ENCODE peak calls at places on chromosomes 13 and 19, in ten cellular contexts. X is activated CD8-positive, alpha-beta T cell treated with anti-CD3 and anti-CD28 coated beads, Interleukin-2, amount 10 ng/mL, durations not matched to agents 7 days and 5 days; F is effector memory CD4-positive, alpha-beta T cell; Y is fibroblast of the aortic adventitia; N is GM23248; L is thoracic aorta; T is germinal center; R is activated naive CD8-positive, alpha-beta T cell treated with anti-CD3 and anti-CD28 coated beads, Interleukin-2, amount 50 U/mL, for 24 hours; I is adrenal gland; Z is PC-3. B is an unnamed sample.

GRCh38 chr19:10835089-10835753 is 791 bp downstream of the TMED1 start:
- DNase-seq in X (no peak), F (no peak), Y (no peak), N (peak; percentile 31), L (no peak), T (no peak), R (no peak), I (peak; percentile 58), Z (peak; percentile 29), B (peak; percentile 90)

GRCh38 chr13:39531646-39532045 is 71.3 kb downstream of the LHFPL6 start:
- DNase-seq in X (no peak), F (no peak), Y (peak; percentile 34), N (peak; percentile 50), L (no peak), T (no peak), R (no peak), I (no peak), Z (peak; percentile 40), B (no peak)

GRCh38 chr13:102402292-102402691 is 444 bp upstream of the FGF14 start:
- DNase-seq in X (peak; percentile 31), F (no peak), Y (peak; percentile 5), N (peak; percentile 62), L (no peak), T (peak; percentile 25), R (peak; percentile 29), I (no peak), Z (no peak), B (no peak)

GRCh38 chr19:56080669-56081401 is 40.3 kb downstream of the ZNF787 start:
- DNase-seq in X (peak; percentile 80), F (peak; percentile 41), Y (peak; percentile 81), N (peak; percentile 86), L (no peak), T (peak; percentile 92), R (peak; percentile 82), I (peak; percentile 89), Z (peak; percentile 59), B (no peak)

GRCh38 chr19:6270076-6270745 is 9.6 kb downstream of the MLLT1 start:
- DNase-seq in X (no peak), F (no peak), Y (no peak), N (no peak), L (no peak), T (no peak), R (no peak), I (no peak), Z (peak; percentile 33), B (no peak)

GRCh38 chr13:65613004-65613403 is 1617.1 kb downstream of the PCDH9 start:
- DNase-seq in X (no peak), F (no peak), Y (no peak), N (no peak), L (no peak), T (no peak), R (no peak), I (no peak), Z (peak; percentile 13), B (no peak)

GRCh38 chr13:57716295-57716694 is 84.8 kb downstream of the PCDH17 start:
- DNase-seq in X (no peak), F (no peak), Y (no peak), N (no peak), L (no peak), T (no peak), R (no peak), I (no peak), Z (no peak), B (no peak)

GRCh38 chr13:31625115-31625514 is 114.2 kb upstream of the RXFP2 start:
- DNase-seq in X (no peak), F (no peak), Y (peak; percentile 51), N (peak; percentile 59), L (no peak), T (no peak), R (no peak), I (no peak), Z (peak; percentile 27), B (no peak)

GRCh38 chr13:33285420-33286124 is at the start of gene STARD13:
- DNase-seq in X (no peak), F (no peak), Y (peak; percentile 98), N (peak; percentile 99), L (peak; percentile 93), T (peak; percentile 17), R (peak; percentile 10), I (peak; percentile 97), Z (peak; percentile 96), B (peak; percentile 93)

GRCh38 chr19:54660306-54660705 is 2.5 kb upstream of the LILRB4 start:
- DNase-seq in X (no peak), F (no peak), Y (no peak), N (no peak), L (no peak), T (no peak), R (no peak), I (no peak), Z (no peak), B (no peak)

GRCh38 chr19:18282788-18283141 is 1.3 kb upstream of the JUND start:
- DNase-seq in X (peak; percentile 56), F (no peak), Y (peak; percentile 16), N (no peak), L (no peak), T (no peak), R (no peak), I (peak; percentile 37), Z (no peak), B (no peak)

GRCh38 chr13:76677047-76677446 is 209.2 kb downstream of the KCTD12 start:
- DNase-seq in X (no peak), F (no peak), Y (peak; percentile 93), N (peak; percentile 15), L (no peak), T (no peak), R (no peak), I (peak; percentile 11), Z (no peak), B (no peak)

GRCh38 chr13:85772379-85772778 is 26.8 kb downstream of the SLITRK6 start:
- DNase-seq in X (no peak), F (no peak), Y (no peak), N (no peak), L (no peak), T (no peak), R (no peak), I (peak; percentile 48), Z (peak; percentile 4), B (no peak)

GRCh38 chr13:25630327-25630726 is 258.6 kb downstream of the ATP8A2 start:
- DNase-seq in X (no peak), F (no peak), Y (no peak), N (no peak), L (no peak), T (no peak), R (no peak), I (no peak), Z (no peak), B (no peak)

GRCh38 chr19:43779147-43779819 is 1.5 kb downstream of the KCNN4 start:
- DNase-seq in X (no peak), F (no peak), Y (no peak), N (no peak), L (no peak), T (no peak), R (no peak), I (no peak), Z (no peak), B (no peak)

GRCh38 chr19:35592226-35592625 is 6.3 kb downstream of the PMIS2 start:
- DNase-seq in X (peak; percentile 39), F (no peak), Y (peak; percentile 65), N (peak; percentile 53), L (no peak), T (peak; percentile 65), R (peak; percentile 12), I (peak; percentile 57), Z (peak; percentile 52), B (no peak)

GRCh38 chr13:25654332-25654731 is 282.6 kb downstream of the ATP8A2 start:
- DNase-seq in X (no peak), F (no peak), Y (no peak), N (no peak), L (no peak), T (no peak), R (no peak), I (peak; percentile 35), Z (peak; percentile 58), B (no peak)

GRCh38 chr13:96044238-96044637 is 9.0 kb downstream of the UGGT2 start:
- DNase-seq in X (no peak), F (no peak), Y (no peak), N (no peak), L (no peak), T (no peak), R (no peak), I (no peak), Z (no peak), B (no peak)

GRCh38 chr19:38281820-38282566 is 17.6 kb downstream of the SPINT2 start:
- DNase-seq in X (no peak), F (no peak), Y (no peak), N (no peak), L (no peak), T (no peak), R (no peak), I (no peak), Z (no peak), B (no peak)

GRCh38 chr13:66915596-66916185 is 314.4 kb downstream of the PCDH9 start:
- DNase-seq in X (no peak), F (no peak), Y (peak; percentile 18), N (no peak), L (no peak), T (no peak), R (no peak), I (no peak), Z (peak; percentile 24), B (no peak)

GRCh38 chr13:112416647-112417046 is 40.5 kb downstream of the SPACA7 start:
- DNase-seq in X (no peak), F (no peak), Y (no peak), N (no peak), L (no peak), T (no peak), R (no peak), I (no peak), Z (no peak), B (no peak)

GRCh38 chr19:11254662-11255061 is 7.7 kb downstream of the DOCK6 start:
- DNase-seq in X (no peak), F (no peak), Y (no peak), N (peak; percentile 0), L (no peak), T (no peak), R (no peak), I (no peak), Z (peak; percentile 37), B (no peak)

GRCh38 chr19:30310806-30311121 is 61.4 kb upstream of the ZNF536 start:
- DNase-seq in X (no peak), F (no peak), Y (no peak), N (no peak), L (no peak), T (no peak), R (no peak), I (no peak), Z (no peak), B (no peak)

GRCh38 chr19:33064117-33064777 is 441 bp downstream of the RHPN2 start:
- DNase-seq in X (peak; percentile 44), F (no peak), Y (peak; percentile 10), N (peak; percentile 30), L (no peak), T (peak; percentile 45), R (peak; percentile 30), I (no peak), Z (peak; percentile 29), B (no peak)

GRCh38 chr19:18386543-18387251 is 739 bp downstream of the GDF15 start:
- DNase-seq in X (no peak), F (no peak), Y (peak; percentile 93), N (peak; percentile 77), L (no peak), T (no peak), R (no peak), I (no peak), Z (no peak), B (no peak)

GRCh38 chr19:8463343-8463742 is 18.6 kb downstream of the HNRNPM start:
- DNase-seq in X (no peak), F (no peak), Y (no peak), N (no peak), L (no peak), T (no peak), R (no peak), I (no peak), Z (no peak), B (no peak)

GRCh38 chr13:41502676-41503075 is 45.3 kb downstream of the RGCC start:
- DNase-seq in X (no peak), F (no peak), Y (no peak), N (no peak), L (no peak), T (peak; percentile 71), R (no peak), I (no peak), Z (no peak), B (no peak)

GRCh38 chr19:43934985-43935708 is at the start of gene ZNF45:
- DNase-seq in X (peak; percentile 92), F (peak; percentile 67), Y (peak; percentile 87), N (peak; percentile 97), L (peak; percentile 78), T (peak; percentile 90), R (peak; percentile 88), I (peak; percentile 92), Z (peak; percentile 80), B (peak; percentile 48)

B was measured in glomerular endothelial cell.